ENCODE peak calls at places on chromosomes 6 and 20, in four cellular contexts. G, S, T and E are unnamed samples.

GRCh38 chr6:53959717-53960116 is 151.5 kb upstream of the MLIP start:
- DNase-seq in T (no peak), S (no peak), G (no peak), E (no peak)

GRCh38 chr6:170553686-170554085 is 483 bp upstream of the TBP start:
- DNase-seq in T (no peak), S (peak; percentile 32), G (no peak), E (no peak)

GRCh38 chr6:159043236-159043635 is 1.6 kb downstream of the TAGAP start:
- DNase-seq in T (no peak), S (no peak), G (no peak), E (no peak)

GRCh38 chr6:132813173-132813856 is 1.1 kb upstream of the RPS12 start:
- DNase-seq in T (no peak), S (no peak), G (peak; percentile 75), E (no peak)

GRCh38 chr6:157224957-157225574 is 98.3 kb downstream of the TMEM242 start:
- DNase-seq in G (no peak), T (no peak), S (no peak), E (no peak)

GRCh38 chr6:28537065-28537464 is 11.4 kb downstream of the GPX5 start:
- DNase-seq in T (no peak), S (no peak), G (peak; percentile 24), E (no peak)

GRCh38 chr6:158028421-158028820 is 46.8 kb downstream of the SYNJ2 start:
- DNase-seq in T (no peak), G (no peak), S (no peak), E (no peak)

GRCh38 chr6:82612475-82612874 is 248.9 kb downstream of the TPBG start:
- DNase-seq in S (no peak), T (no peak), G (no peak), E (no peak)

GRCh38 chr6:150315626-150316025 is 53.2 kb upstream of the IYD start:
- DNase-seq in G (no peak), T (no peak), S (no peak), E (no peak)

GRCh38 chr20:8021541-8022269 is 2.1 kb upstream of the TMX4 start:
- DNase-seq in S (no peak), T (no peak), G (no peak), E (no peak)

GRCh38 chr6:3546121-3546520 is 89.3 kb upstream of the SLC22A23 start:
- DNase-seq in S (peak; percentile 31), T (no peak), G (no peak), E (no peak)

GRCh38 chr20:49851991-49852390 is 39.4 kb downstream of the SLC9A8 start:
- DNase-seq in S (no peak), T (no peak), G (no peak), E (no peak)

GRCh38 chr6:148947621-148948444 is 201.0 kb downstream of the UST start:
- DNase-seq in G (peak; percentile 77), S (peak; percentile 88), T (peak; percentile 27), E (peak; percentile 67)
- TF ChIP-seq POLR2AphosphoS5 in G (no peak), S (peak; percentile 20), T (no peak), E (no peak)

GRCh38 chr6:160891690-160892089 is 99.9 kb upstream of the MAP3K4 start:
- DNase-seq in S (no peak), T (no peak), G (no peak), E (no peak)
- H3K4me3 ChIP-seq in S (no peak overlapping the region), T (no peak overlapping the region), G (no peak overlapping the region), E (no peak overlapping the region)

GRCh38 chr6:36692861-36693702 is 4.5 kb upstream of the RAB44 start:
- DNase-seq in T (no peak), S (peak; percentile 77), G (no peak), E (no peak)

GRCh38 chr6:36692220-36692619 is 5.4 kb upstream of the RAB44 start:
- DNase-seq in S (peak; percentile 26), G (no peak), T (no peak), E (peak; percentile 95)

GRCh38 chr6:36688534-36689075 is 9.0 kb upstream of the RAB44 start:
- DNase-seq in T (no peak), S (no peak), G (no peak), E (no peak)

GRCh38 chr6:36691612-36692011 is 6.0 kb upstream of the RAB44 start:
- DNase-seq in S (no peak), G (no peak), T (no peak), E (no peak)

GRCh38 chr6:36691011-36691410 is 6.6 kb upstream of the RAB44 start:
- DNase-seq in S (no peak), G (no peak), T (no peak), E (no peak)
- TF ChIP-seq POLR2AphosphoS5 in S (no peak), G (no peak), T (no peak), E (no peak)

DNA sequence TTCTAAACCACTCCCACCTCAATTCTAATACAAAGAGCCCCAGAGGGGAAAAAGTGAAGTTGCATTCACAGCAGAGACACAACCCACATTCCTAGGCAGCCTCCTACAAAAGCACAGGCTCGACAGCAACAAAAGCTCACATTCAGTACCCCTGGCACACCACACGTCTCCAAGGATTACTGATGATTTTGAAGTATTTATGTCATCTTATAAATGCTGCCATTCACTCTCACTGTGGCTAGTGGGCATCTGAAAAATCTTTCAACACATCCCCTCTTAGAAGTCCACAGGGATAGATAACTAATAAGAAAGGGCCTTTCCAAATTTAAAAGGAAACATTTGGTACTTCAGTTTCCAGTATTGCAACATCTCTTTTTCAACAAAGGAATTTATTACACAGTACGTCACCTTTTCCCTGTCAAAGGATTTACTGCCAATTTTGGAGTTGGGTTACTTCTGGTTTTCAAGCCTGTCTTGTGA is 146.7 kb downstream of the TASP1 start:
- DNase-seq in G (no peak), T (no peak), S (no peak), E (no peak)
- H3K4me3 ChIP-seq in G (no peak overlapping the region), T (no peak overlapping the region), S (no peak overlapping the region), E (no peak overlapping the region)

GRCh38 chr6:22214314-22214713 is 82.5 kb downstream of the PRL start:
- DNase-seq in S (no peak), G (no peak), T (no peak), E (no peak)
- TF ChIP-seq POLR2AphosphoS5 in S (no peak), G (no peak), T (no peak), E (no peak)